ENCODE peak calls at places on chromosomes 12 and 14, in seven cellular contexts. One of them, this sample, is unnamed.
A peak's percentile ranks its signal among the peaks of the same experiment; 100 is the strongest.

GRCh38 chr12:57844725-57845477 is 1.6 kb downstream of the CTDSP2 start:
- DNase-seq in activated CD8-positive, alpha-beta memory T cell treated with anti-CD3 and anti-CD28 coated beads, Interleukin-2, amount 50 U/mL, for 4 hours: no peak
- DNase-seq in activated T-cell treated with anti-CD3 and anti-CD28 coated beads for 48 hours: peak; percentile 24
- DNase-seq in AG20443: peak; percentile 87
- DNase-seq in T-helper 2 cell: peak; percentile 17
- DNase-seq in MCF 10A: peak; percentile 84
- DNase-seq in fibroblast of mammary gland: peak; percentile 94
- DNase-seq in this sample: peak; percentile 59

GRCh38 chr14:89377544-89377943 is 39.5 kb downstream of the FOXN3 start:
- DNase-seq in MCF 10A: no peak
- DNase-seq in T-helper 2 cell: no peak
- DNase-seq in activated CD8-positive, alpha-beta memory T cell treated with anti-CD3 and anti-CD28 coated beads, Interleukin-2, amount 50 U/mL, for 4 hours: no peak
- DNase-seq in fibroblast of mammary gland: no peak
- DNase-seq in activated T-cell treated with anti-CD3 and anti-CD28 coated beads for 48 hours: no peak
- DNase-seq in AG20443: no peak
- DNase-seq in this sample: no peak

GRCh38 chr12:79522237-79522636 is 168.5 kb downstream of the PAWR start:
- DNase-seq in activated T-cell treated with anti-CD3 and anti-CD28 coated beads for 48 hours: no peak
- DNase-seq in AG20443: no peak
- DNase-seq in MCF 10A: no peak
- DNase-seq in fibroblast of mammary gland: no peak
- DNase-seq in activated CD8-positive, alpha-beta memory T cell treated with anti-CD3 and anti-CD28 coated beads, Interleukin-2, amount 50 U/mL, for 4 hours: no peak
- DNase-seq in T-helper 2 cell: no peak
- DNase-seq in this sample: no peak

GRCh38 chr14:70339039-70339438 is 20.4 kb downstream of the COX16 start:
- DNase-seq in fibroblast of mammary gland: no peak
- DNase-seq in activated CD8-positive, alpha-beta memory T cell treated with anti-CD3 and anti-CD28 coated beads, Interleukin-2, amount 50 U/mL, for 4 hours: no peak
- DNase-seq in MCF 10A: no peak
- DNase-seq in T-helper 2 cell: no peak
- DNase-seq in activated T-cell treated with anti-CD3 and anti-CD28 coated beads for 48 hours: no peak
- DNase-seq in AG20443: no peak
- DNase-seq in this sample: no peak

GRCh38 chr14:101876539-101876938 is 87.8 kb upstream of the DYNC1H1 start:
- DNase-seq in T-helper 2 cell: peak; percentile 57
- DNase-seq in AG20443: peak; percentile 33
- DNase-seq in activated CD8-positive, alpha-beta memory T cell treated with anti-CD3 and anti-CD28 coated beads, Interleukin-2, amount 50 U/mL, for 4 hours: peak; percentile 59
- DNase-seq in MCF 10A: no peak
- DNase-seq in fibroblast of mammary gland: peak; percentile 93
- DNase-seq in activated T-cell treated with anti-CD3 and anti-CD28 coated beads for 48 hours: peak; percentile 55
- DNase-seq in this sample: peak; percentile 72

GRCh38 chr12:47121146-47121545 is 41.4 kb upstream of the AMIGO2 start:
- DNase-seq in MCF 10A: peak; percentile 38
- DNase-seq in T-helper 2 cell: no peak
- DNase-seq in activated T-cell treated with anti-CD3 and anti-CD28 coated beads for 48 hours: no peak
- DNase-seq in activated CD8-positive, alpha-beta memory T cell treated with anti-CD3 and anti-CD28 coated beads, Interleukin-2, amount 50 U/mL, for 4 hours: no peak
- DNase-seq in fibroblast of mammary gland: no peak
- DNase-seq in AG20443: peak; percentile 43
- DNase-seq in this sample: no peak

GRCh38 chr14:59566281-59566680 is 10.3 kb downstream of the CCDC175 start:
- DNase-seq in activated T-cell treated with anti-CD3 and anti-CD28 coated beads for 48 hours: no peak
- DNase-seq in fibroblast of mammary gland: no peak
- DNase-seq in activated CD8-positive, alpha-beta memory T cell treated with anti-CD3 and anti-CD28 coated beads, Interleukin-2, amount 50 U/mL, for 4 hours: no peak
- DNase-seq in T-helper 2 cell: no peak
- DNase-seq in AG20443: no peak
- DNase-seq in MCF 10A: no peak
- DNase-seq in this sample: no peak

GRCh38 chr12:5546616-5547015 is 114.7 kb downstream of the NTF3 start:
- DNase-seq in fibroblast of mammary gland: no peak
- DNase-seq in activated CD8-positive, alpha-beta memory T cell treated with anti-CD3 and anti-CD28 coated beads, Interleukin-2, amount 50 U/mL, for 4 hours: no peak
- DNase-seq in activated T-cell treated with anti-CD3 and anti-CD28 coated beads for 48 hours: no peak
- DNase-seq in T-helper 2 cell: no peak
- DNase-seq in AG20443: peak; percentile 82
- DNase-seq in MCF 10A: no peak
- DNase-seq in this sample: no peak

GRCh38 chr14:77582511-77582910 is 33.9 kb downstream of the SPTLC2 start:
- DNase-seq in activated T-cell treated with anti-CD3 and anti-CD28 coated beads for 48 hours: no peak
- DNase-seq in T-helper 2 cell: no peak
- DNase-seq in MCF 10A: no peak
- DNase-seq in AG20443: no peak
- DNase-seq in activated CD8-positive, alpha-beta memory T cell treated with anti-CD3 and anti-CD28 coated beads, Interleukin-2, amount 50 U/mL, for 4 hours: no peak
- DNase-seq in fibroblast of mammary gland: no peak
- DNase-seq in this sample: no peak

GRCh38 chr12:47079894-47080724 is at the start of gene AMIGO2:
- DNase-seq in fibroblast of mammary gland: peak; percentile 46
- DNase-seq in activated CD8-positive, alpha-beta memory T cell treated with anti-CD3 and anti-CD28 coated beads, Interleukin-2, amount 50 U/mL, for 4 hours: peak; percentile 48
- DNase-seq in AG20443: peak; percentile 57
- DNase-seq in activated T-cell treated with anti-CD3 and anti-CD28 coated beads for 48 hours: peak; percentile 30
- DNase-seq in T-helper 2 cell: peak; percentile 2
- DNase-seq in MCF 10A: peak; percentile 74
- DNase-seq in this sample: peak; percentile 58

GRCh38 chr12:60920841-60921495 is 1325.1 kb downstream of the SLC16A7 start:
- DNase-seq in AG20443: no peak
- DNase-seq in T-helper 2 cell: no peak
- DNase-seq in activated CD8-positive, alpha-beta memory T cell treated with anti-CD3 and anti-CD28 coated beads, Interleukin-2, amount 50 U/mL, for 4 hours: no peak
- DNase-seq in fibroblast of mammary gland: peak; percentile 2
- DNase-seq in MCF 10A: peak; percentile 58
- DNase-seq in activated T-cell treated with anti-CD3 and anti-CD28 coated beads for 48 hours: no peak
- DNase-seq in this sample: no peak

GRCh38 chr12:12004524-12004923 is 66.2 kb upstream of the BCL2L14 start:
- DNase-seq in MCF 10A: no peak
- DNase-seq in activated CD8-positive, alpha-beta memory T cell treated with anti-CD3 and anti-CD28 coated beads, Interleukin-2, amount 50 U/mL, for 4 hours: no peak
- DNase-seq in fibroblast of mammary gland: no peak
- DNase-seq in activated T-cell treated with anti-CD3 and anti-CD28 coated beads for 48 hours: no peak
- DNase-seq in AG20443: no peak
- DNase-seq in T-helper 2 cell: no peak
- DNase-seq in this sample: no peak

GRCh38 chr12:96327889-96328288 is 72.3 kb downstream of the CDK17 start:
- DNase-seq in activated CD8-positive, alpha-beta memory T cell treated with anti-CD3 and anti-CD28 coated beads, Interleukin-2, amount 50 U/mL, for 4 hours: no peak
- DNase-seq in activated T-cell treated with anti-CD3 and anti-CD28 coated beads for 48 hours: no peak
- DNase-seq in T-helper 2 cell: no peak
- DNase-seq in AG20443: no peak
- DNase-seq in fibroblast of mammary gland: no peak
- DNase-seq in MCF 10A: peak; percentile 24
- DNase-seq in this sample: no peak

GRCh38 chr14:96710060-96710636 is 87.0 kb upstream of the VRK1 start:
- DNase-seq in activated T-cell treated with anti-CD3 and anti-CD28 coated beads for 48 hours: no peak
- DNase-seq in T-helper 2 cell: no peak
- DNase-seq in activated CD8-positive, alpha-beta memory T cell treated with anti-CD3 and anti-CD28 coated beads, Interleukin-2, amount 50 U/mL, for 4 hours: no peak
- DNase-seq in fibroblast of mammary gland: no peak
- DNase-seq in MCF 10A: no peak
- DNase-seq in AG20443: no peak
- DNase-seq in this sample: no peak

GRCh38 chr12:58787021-58787760 is 133.1 kb downstream of the LRIG3 start:
- DNase-seq in AG20443: no peak
- DNase-seq in fibroblast of mammary gland: no peak
- DNase-seq in activated CD8-positive, alpha-beta memory T cell treated with anti-CD3 and anti-CD28 coated beads, Interleukin-2, amount 50 U/mL, for 4 hours: no peak
- DNase-seq in T-helper 2 cell: no peak
- DNase-seq in activated T-cell treated with anti-CD3 and anti-CD28 coated beads for 48 hours: no peak
- DNase-seq in MCF 10A: peak; percentile 17
- DNase-seq in this sample: no peak

GRCh38 chr12:68481181-68481941 is 129.3 kb upstream of the RAP1B start:
- DNase-seq in activated CD8-positive, alpha-beta memory T cell treated with anti-CD3 and anti-CD28 coated beads, Interleukin-2, amount 50 U/mL, for 4 hours: no peak
- DNase-seq in MCF 10A: no peak
- DNase-seq in activated T-cell treated with anti-CD3 and anti-CD28 coated beads for 48 hours: no peak
- DNase-seq in T-helper 2 cell: no peak
- DNase-seq in fibroblast of mammary gland: peak; percentile 34
- DNase-seq in AG20443: peak; percentile 18
- DNase-seq in this sample: peak; percentile 24

GRCh38 chr14:83827383-83827782 is 1702.6 kb upstream of the FLRT2 start:
- DNase-seq in fibroblast of mammary gland: no peak
- DNase-seq in activated CD8-positive, alpha-beta memory T cell treated with anti-CD3 and anti-CD28 coated beads, Interleukin-2, amount 50 U/mL, for 4 hours: no peak
- DNase-seq in T-helper 2 cell: no peak
- DNase-seq in activated T-cell treated with anti-CD3 and anti-CD28 coated beads for 48 hours: no peak
- DNase-seq in MCF 10A: no peak
- DNase-seq in AG20443: no peak
- DNase-seq in this sample: no peak

GRCh38 chr12:102438823-102439205 is 41.5 kb downstream of the IGF1 start:
- DNase-seq in activated CD8-positive, alpha-beta memory T cell treated with anti-CD3 and anti-CD28 coated beads, Interleukin-2, amount 50 U/mL, for 4 hours: no peak
- DNase-seq in fibroblast of mammary gland: no peak
- DNase-seq in AG20443: no peak
- DNase-seq in activated T-cell treated with anti-CD3 and anti-CD28 coated beads for 48 hours: no peak
- DNase-seq in MCF 10A: no peak
- DNase-seq in T-helper 2 cell: no peak
- DNase-seq in this sample: no peak

GRCh38 chr12:49808686-49809368 is 19.4 kb downstream of the NCKAP5L start:
- DNase-seq in AG20443: peak; percentile 38
- DNase-seq in activated CD8-positive, alpha-beta memory T cell treated with anti-CD3 and anti-CD28 coated beads, Interleukin-2, amount 50 U/mL, for 4 hours: no peak
- DNase-seq in MCF 10A: no peak
- DNase-seq in T-helper 2 cell: no peak
- DNase-seq in activated T-cell treated with anti-CD3 and anti-CD28 coated beads for 48 hours: no peak
- DNase-seq in fibroblast of mammary gland: no peak
- DNase-seq in this sample: no peak

GRCh38 chr12:47397664-47398281 is 308.1 kb downstream of the RPAP3 start:
- DNase-seq in activated T-cell treated with anti-CD3 and anti-CD28 coated beads for 48 hours: no peak
- DNase-seq in fibroblast of mammary gland: peak; percentile 71
- DNase-seq in AG20443: peak; percentile 46
- DNase-seq in activated CD8-positive, alpha-beta memory T cell treated with anti-CD3 and anti-CD28 coated beads, Interleukin-2, amount 50 U/mL, for 4 hours: peak; percentile 30
- DNase-seq in MCF 10A: peak; percentile 77
- DNase-seq in T-helper 2 cell: no peak
- DNase-seq in this sample: peak; percentile 64

GRCh38 chr12:98698603-98699463 is 53.7 kb downstream of the APAF1 start:
- DNase-seq in activated CD8-positive, alpha-beta memory T cell treated with anti-CD3 and anti-CD28 coated beads, Interleukin-2, amount 50 U/mL, for 4 hours: peak; percentile 24
- DNase-seq in MCF 10A: peak; percentile 73
- DNase-seq in fibroblast of mammary gland: peak; percentile 75
- DNase-seq in AG20443: peak; percentile 61
- DNase-seq in activated T-cell treated with anti-CD3 and anti-CD28 coated beads for 48 hours: peak; percentile 25
- DNase-seq in T-helper 2 cell: peak; percentile 13
- DNase-seq in this sample: peak; percentile 58

GRCh38 chr14:68283378-68284123 is 464.0 kb downstream of the RAD51B start:
- DNase-seq in T-helper 2 cell: peak; percentile 4
- DNase-seq in AG20443: no peak
- DNase-seq in fibroblast of mammary gland: no peak
- DNase-seq in activated T-cell treated with anti-CD3 and anti-CD28 coated beads for 48 hours: no peak
- DNase-seq in activated CD8-positive, alpha-beta memory T cell treated with anti-CD3 and anti-CD28 coated beads, Interleukin-2, amount 50 U/mL, for 4 hours: peak; percentile 47
- DNase-seq in MCF 10A: no peak
- DNase-seq in this sample: peak; percentile 51

GRCh38 chr12:75666980-75667359 is 155.6 kb upstream of the KRR1 start:
- DNase-seq in AG20443: peak; percentile 65
- DNase-seq in MCF 10A: peak; percentile 29
- DNase-seq in T-helper 2 cell: no peak
- DNase-seq in activated CD8-positive, alpha-beta memory T cell treated with anti-CD3 and anti-CD28 coated beads, Interleukin-2, amount 50 U/mL, for 4 hours: no peak
- DNase-seq in fibroblast of mammary gland: peak; percentile 91
- DNase-seq in activated T-cell treated with anti-CD3 and anti-CD28 coated beads for 48 hours: no peak
- DNase-seq in this sample: no peak